ENCODE peak calls at places on chromosomes 11 and 22, in five cellular contexts. N is K562, A is IMR-90, O is SK-N-SH, X is GM12878. K is an unnamed sample.

GRCh38 chr11:19187880-19188279 is 13.9 kb downstream of the CSRP3 start:
- DNase-seq in N (no peak), A (no peak), O (no peak), X (no peak), K (peak)

GRCh38 chr22:27687984-27688545 is 113.5 kb downstream of the MN1 start:
- DNase-seq in N (no peak), A (no peak), O (no peak), X (no peak), K (peak)

GRCh38 chr11:104823638-104824037 is 74.6 kb downstream of the CASP12 start:
- DNase-seq in N (no peak), A (no peak), O (no peak), X (no peak), K (no peak)

GRCh38 chr22:50398698-50399648 is 55.8 kb downstream of the PPP6R2 start:
- DNase-seq in N (no peak), A (no peak), O (no peak), X (no peak), K (no peak)

GRCh38 chr11:120386318-120386717 is 50.1 kb downstream of the ARHGEF12 start:
- DNase-seq in N (no peak), A (no peak), O (no peak), X (no peak), K (no peak)

GRCh38 chr11:63573881-63574855 is 11.0 kb upstream of the PLAAT2 start:
- DNase-seq in N (peak), A (peak), O (no peak), X (no peak), K (peak)

GRCh38 chr11:17683378-17684161 is 35.8 kb upstream of the MYOD1 start:
- DNase-seq in N (no peak), A (peak), O (no peak), X (no peak), K (peak)

GRCh38 chr22:29205598-29206371 is at the start of gene EMID1:
- DNase-seq in N (peak), A (peak), O (peak), X (no peak), K (no peak)

GRCh38 chr22:25484498-25484897 is 80.0 kb upstream of the GRK3 start:
- DNase-seq in N (no peak), A (no peak), O (no peak), X (no peak), K (no peak)

GRCh38 chr11:1233351-1234053 is 10.6 kb downstream of the MUC5B start:
- DNase-seq in N (no peak), A (no peak), O (peak), X (no peak), K (no peak)

GRCh38 chr11:122085264-122085663 is 30.8 kb downstream of the BLID start:
- DNase-seq in N (no peak), A (peak), O (no peak), X (no peak), K (no peak)

GRCh38 chr22:45583504-45583903 is 80.8 kb downstream of the FBLN1 start:
- DNase-seq in N (no peak), A (no peak), O (no peak), X (no peak), K (no peak)

GRCh38 chr11:75280770-75281468 is 40.3 kb downstream of the TPBGL start:
- DNase-seq in N (no peak), A (no peak), O (no peak), X (no peak), K (no peak)

GRCh38 chr11:130599073-130599654 is 150.7 kb downstream of the ADAMTS15 start:
- DNase-seq in N (no peak), A (peak), O (no peak), X (no peak), K (no peak)

GRCh38 chr11:65613091-65613928 is 711 bp downstream of the MAP3K11 start:
- DNase-seq in N (no peak), A (no peak), O (no peak), X (no peak), K (no peak)

GRCh38 chr11:76275446-76275845 is 69.1 kb upstream of the WNT11 start:
- DNase-seq in N (no peak), A (no peak), O (no peak), X (no peak), K (no peak)

GRCh38 chr11:26753738-26754504 is 32.1 kb upstream of the SLC5A12 start:
- DNase-seq in N (peak), A (peak), O (peak), X (no peak), K (peak)

GRCh38 chr11:312092-312816 is 1.6 kb upstream of the IFITM1 start:
- DNase-seq in N (no peak), A (no peak), O (no peak), X (no peak), K (no peak)

GRCh38 chr22:42400811-42401547 is 31.2 kb downstream of the NFAM1 start:
- DNase-seq in N (no peak), A (no peak), O (no peak), X (no peak), K (no peak)

GRCh38 chr11:44746894-44747293 is 20.1 kb downstream of the TSPAN18 start:
- DNase-seq in N (no peak), A (no peak), O (peak), X (no peak), K (no peak)

GRCh38 chr11:102251423-102251822 is 65.9 kb upstream of the BIRC3 start:
- DNase-seq in N (no peak), A (no peak), O (no peak), X (no peak), K (no peak)

GRCh38 chr11:19652976-19653375 is 59.7 kb upstream of the NAV2 start:
- DNase-seq in N (no peak), A (no peak), O (no peak), X (no peak), K (no peak)

GRCh38 chr11:10927533-10927932 is 69.7 kb upstream of the ZBED5 start:
- DNase-seq in N (no peak), A (no peak), O (no peak), X (no peak), K (no peak)
- TF ChIP-seq RFX5 in N (no peak), A (no peak), O (no peak), X (no peak), K (no peak)

DNA sequence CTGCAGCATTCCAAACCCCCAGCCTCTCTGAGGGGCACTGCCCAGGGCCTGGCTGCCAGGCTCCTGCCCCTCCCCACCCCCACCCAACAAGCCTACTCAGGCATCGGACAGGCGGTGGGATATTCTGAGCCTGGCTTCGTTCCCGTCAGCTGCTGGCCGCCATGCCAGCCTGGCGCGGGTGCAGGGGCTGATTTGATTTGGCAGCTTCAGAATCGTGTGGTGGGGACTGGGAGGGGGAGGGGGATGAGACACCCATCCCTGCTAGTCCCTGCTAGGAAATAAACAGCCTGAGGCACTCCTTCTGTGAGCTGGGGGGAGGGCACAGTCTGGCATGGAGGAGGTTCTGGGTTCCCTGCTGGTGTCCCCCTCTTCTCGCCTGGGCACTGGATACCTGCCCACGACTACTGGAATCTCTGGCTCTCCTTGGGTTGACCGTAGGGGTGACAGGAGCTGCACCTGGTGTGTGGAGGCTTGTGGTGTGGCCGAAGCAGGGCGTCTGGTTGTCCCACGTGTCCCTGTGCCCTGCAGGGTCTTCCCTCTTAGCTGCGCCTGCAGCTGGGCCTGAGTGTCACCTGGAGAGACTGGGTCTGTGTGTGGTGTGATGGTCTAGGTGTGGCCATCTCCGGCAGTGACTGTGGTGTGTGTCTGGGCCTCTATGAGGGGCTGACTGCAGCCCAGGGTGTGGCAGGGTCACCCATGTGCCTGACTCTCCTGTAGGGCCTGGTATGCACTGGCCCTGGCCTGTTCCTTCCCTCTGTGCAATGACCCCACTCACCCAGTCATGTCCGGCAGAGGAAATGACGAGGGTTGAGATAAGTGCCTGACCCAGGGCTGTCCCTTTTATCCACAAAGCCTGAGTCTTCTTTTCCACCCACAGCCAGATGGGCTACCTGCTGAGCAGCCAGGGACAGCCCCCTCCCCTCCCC is 42.2 kb downstream of the PDE2A start:
- DNase-seq in N (peak), A (no peak), O (peak), X (no peak), K (no peak)
- TF ChIP-seq MXI1 in N (no peak), A (no peak), O (no peak), X (no peak), K (no peak)

GRCh38 chr11:66867425-66868040 is 10.7 kb downstream of the LRFN4 start:
- DNase-seq in N (no peak), A (no peak), O (no peak), X (no peak), K (no peak)

GRCh38 chr11:66868082-66868725 is 11.3 kb downstream of the LRFN4 start:
- DNase-seq in N (no peak), A (no peak), O (no peak), X (no peak), K (no peak)

GRCh38 chr11:66870131-66870530 is 13.3 kb downstream of the LRFN4 start:
- DNase-seq in N (no peak), A (no peak), O (no peak), X (no peak), K (no peak)

GRCh38 chr11:66869471-66869870 is 12.6 kb downstream of the LRFN4 start:
- DNase-seq in N (no peak), A (no peak), O (no peak), X (no peak), K (no peak)

DNA sequence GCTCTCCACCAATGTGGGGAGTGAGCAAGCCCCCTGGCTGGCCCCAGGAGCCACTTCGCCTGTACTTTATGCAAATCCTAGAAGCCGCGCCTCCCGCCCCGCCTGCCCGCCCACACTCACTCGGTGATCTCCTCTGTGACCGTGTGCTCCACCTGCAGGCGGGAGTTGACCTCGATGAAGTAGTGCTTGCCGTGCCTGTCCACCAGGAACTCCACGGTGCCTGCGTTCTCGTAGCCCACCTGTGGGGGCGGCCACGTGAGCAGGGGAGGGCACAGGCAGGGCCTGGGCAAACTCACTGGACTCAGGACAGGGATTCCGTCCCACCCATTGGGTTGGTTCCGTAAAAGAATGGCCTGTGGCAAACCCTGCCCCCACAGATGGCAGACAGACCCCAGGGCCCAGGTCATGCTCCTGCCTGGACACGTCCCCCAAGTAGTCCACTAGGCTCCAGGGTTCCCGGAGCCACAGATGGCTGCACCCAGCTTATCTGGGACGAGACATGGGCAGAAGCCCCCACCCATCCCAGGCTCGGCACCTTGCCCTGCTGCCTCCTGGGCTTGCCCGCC is 11.9 kb downstream of the LRFN4 start:
- DNase-seq in N (peak), A (no peak), O (peak), X (peak), K (peak)
- TF ChIP-seq RFX5 in N (no peak), A (no peak), O (no peak), X (no peak), K (no peak)

GRCh38 chr11:97557399-97557798 is 1167.6 kb downstream of the JRKL start:
- DNase-seq in N (no peak), A (no peak), O (peak), X (no peak), K (no peak)
- TF ChIP-seq MXI1 in N (no peak), A (no peak), O (no peak), X (no peak), K (no peak)

DNA sequence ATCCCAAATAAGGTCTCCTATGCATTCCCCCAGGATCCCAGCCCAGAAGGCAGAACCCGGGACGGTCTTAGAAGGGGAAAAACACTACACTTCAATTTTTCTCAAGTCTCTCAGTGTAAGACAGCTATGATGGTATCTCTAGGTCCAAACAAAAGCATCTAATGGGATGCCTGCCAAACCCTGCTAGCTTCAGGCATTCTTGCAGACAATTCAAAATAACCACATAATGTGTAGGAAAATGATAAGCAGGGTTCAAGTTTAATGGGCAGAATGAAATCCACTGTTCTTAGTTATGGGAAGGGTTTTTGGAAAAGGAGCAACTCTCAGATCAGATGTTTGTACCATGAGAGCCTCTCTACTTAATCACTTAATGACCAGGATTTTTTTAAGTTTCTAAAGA is 119.8 kb upstream of the ANO1 start:
- DNase-seq in N (no peak), A (peak), O (no peak), X (no peak), K (no peak)
- TF ChIP-seq RFX5 in N (no peak), A (no peak), O (no peak), X (no peak), K (no peak)

DNA sequence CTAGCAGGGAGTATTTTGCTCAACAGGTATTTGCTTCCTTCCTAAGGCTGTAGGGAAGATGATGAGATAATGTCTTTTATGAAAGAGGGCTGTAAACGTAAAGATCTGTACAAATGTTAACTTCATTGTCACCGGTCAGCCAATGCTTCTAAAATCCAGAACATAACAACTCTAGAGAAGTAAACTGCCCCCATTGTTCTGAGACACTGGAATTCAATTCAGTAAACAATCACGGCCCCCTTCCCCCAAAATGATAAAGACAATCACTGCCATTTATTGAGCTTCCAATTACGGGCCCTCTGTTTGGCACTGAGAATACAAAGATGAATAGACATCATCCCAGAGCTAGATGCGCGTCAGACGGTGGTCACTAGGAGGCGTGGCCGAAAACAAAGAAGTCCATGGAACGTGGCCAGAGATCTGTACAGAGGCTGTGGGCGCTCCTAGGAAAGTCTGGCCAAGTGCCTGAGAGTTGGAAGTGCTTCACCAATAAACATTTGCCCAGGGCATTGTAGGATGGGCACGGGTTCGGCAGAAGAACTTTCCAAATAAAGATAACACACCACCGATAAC is 576 bp downstream of the TMEM258 start:
- DNase-seq in N (peak), A (peak), O (peak), X (no peak), K (peak)
- TF ChIP-seq MXI1 in N (no peak), A (no peak), O (peak), X (no peak), K (no peak)

GRCh38 chr11:72294566-72295395 is 50.8 kb upstream of the PHOX2A start:
- DNase-seq in N (no peak), A (no peak), O (no peak), X (no peak), K (no peak)

GRCh38 chr11:72292106-72292790 is 48.3 kb upstream of the PHOX2A start:
- DNase-seq in N (no peak), A (no peak), O (peak), X (no peak), K (no peak)

GRCh38 chr11:72293391-72293790 is 49.4 kb upstream of the PHOX2A start:
- DNase-seq in N (no peak), A (no peak), O (no peak), X (no peak), K (no peak)

GRCh38 chr11:72295471-72295870 is 51.5 kb upstream of the PHOX2A start:
- DNase-seq in N (no peak), A (no peak), O (no peak), X (no peak), K (no peak)

DNA sequence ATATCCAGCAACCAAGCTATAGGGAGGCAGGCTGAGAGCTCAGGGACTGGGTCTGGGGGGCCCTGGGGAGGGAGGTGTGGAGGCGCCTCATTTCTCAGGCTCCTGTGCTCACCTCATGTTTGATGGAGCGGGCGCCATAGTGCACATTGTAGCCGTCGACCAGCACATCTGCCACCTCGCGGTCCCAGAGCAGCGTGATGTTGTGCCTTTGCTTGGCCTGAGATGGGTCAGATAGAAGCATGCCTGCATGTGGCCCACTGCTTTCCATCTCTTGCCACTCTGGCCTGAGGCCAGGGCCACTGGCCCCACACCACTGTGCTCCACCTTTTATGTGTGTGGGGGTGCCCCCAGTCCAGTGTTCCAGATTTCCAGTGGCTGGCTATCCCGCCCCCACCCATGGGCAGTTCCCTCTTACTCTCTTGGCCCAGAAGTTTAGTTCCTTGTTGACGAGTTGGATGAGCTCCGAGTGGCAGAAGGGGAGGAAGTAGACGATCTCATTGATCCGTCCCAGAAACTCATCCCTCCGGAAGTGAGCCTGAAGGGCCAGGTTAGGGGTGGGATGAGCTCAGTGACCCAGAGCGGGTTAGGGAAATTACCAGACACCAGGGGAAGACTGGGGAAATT is 50.0 kb upstream of the PHOX2A start:
- DNase-seq in N (no peak), A (no peak), O (no peak), X (no peak), K (no peak)
- TF ChIP-seq RFX5 in N (no peak), A (no peak), O (no peak), X (no peak), K (no peak)

DNA sequence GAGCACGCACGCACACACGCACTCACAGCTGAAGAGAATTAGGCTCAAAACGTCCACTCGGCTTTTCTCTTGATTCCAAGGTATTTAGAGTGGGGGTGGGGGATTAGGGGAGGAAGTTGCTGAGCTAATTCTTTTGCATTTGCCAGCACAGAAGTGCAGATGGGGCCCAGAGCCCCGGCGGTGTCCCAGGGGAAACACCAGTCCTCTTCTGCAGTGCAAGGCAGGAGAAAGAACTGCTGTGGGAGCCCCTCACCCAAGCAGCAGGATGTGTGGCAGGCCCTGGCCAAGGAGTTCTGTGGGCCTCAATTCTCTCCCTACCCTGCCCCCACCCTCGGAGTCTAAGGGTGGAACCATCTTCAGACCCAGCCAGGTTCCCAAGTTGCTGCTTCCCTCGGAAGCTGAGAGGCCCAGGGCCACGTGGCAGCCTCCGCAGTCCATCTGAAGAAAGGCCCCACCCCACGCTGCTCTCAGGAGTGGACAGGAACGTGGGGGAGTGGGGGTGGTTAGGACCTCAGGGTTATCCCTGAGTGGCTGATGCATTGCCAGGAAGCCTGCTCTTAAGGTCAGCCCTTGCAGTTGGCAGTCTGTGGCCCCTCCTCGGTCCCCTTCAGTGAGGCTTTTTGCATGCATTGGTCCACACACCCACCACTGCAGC is 3.8 kb upstream of the KCNQ1OT1 start:
- DNase-seq in N (no peak), A (no peak), O (no peak), X (no peak), K (no peak)
- TF ChIP-seq MXI1 in N (no peak), A (no peak), O (no peak), X (no peak), K (no peak)

GRCh38 chr22:23835773-23836144 is 3.0 kb downstream of the DERL3 start:
- DNase-seq in N (no peak), A (no peak), O (peak), X (no peak), K (no peak)
- TF ChIP-seq RFX5 in N (no peak), A (no peak), O (no peak), X (no peak), K (no peak)

K was measured in HepG2.